ENCODE peak calls at places on chromosomes 5 and 9, in four cellular contexts. One of them, this sample, is unnamed.

GRCh38 chr5:170223349-170223748 is 9.4 kb upstream of the C5orf58 start:
- DNase-seq in activated CD4-positive, alpha-beta T cell treated with anti-CD3 and anti-CD28 coated beads for 48 hours: no peak
- DNase-seq in GM04504: no peak
- DNase-seq in NCI-H1417: no peak
- DNase-seq in this sample: no peak

GRCh38 chr9:111621895-111622480 is 9.1 kb upstream of the DNAJC25 start:
- DNase-seq in activated CD4-positive, alpha-beta T cell treated with anti-CD3 and anti-CD28 coated beads for 48 hours: peak
- DNase-seq in GM04504: peak
- DNase-seq in NCI-H1417: no peak
- DNase-seq in this sample: no peak

GRCh38 chr9:89813482-89813881 is 208.7 kb downstream of the GADD45G start:
- DNase-seq in activated CD4-positive, alpha-beta T cell treated with anti-CD3 and anti-CD28 coated beads for 48 hours: no peak
- DNase-seq in GM04504: no peak
- DNase-seq in NCI-H1417: no peak
- DNase-seq in this sample: no peak

GRCh38 chr9:12775373-12775962 is 648 bp downstream of the LURAP1L start:
- DNase-seq in NCI-H1417: peak
- DNase-seq in GM04504: no peak
- DNase-seq in activated CD4-positive, alpha-beta T cell treated with anti-CD3 and anti-CD28 coated beads for 48 hours: no peak
- DNase-seq in this sample: peak

GRCh38 chr9:133202688-133203453 is 6.2 kb downstream of the OBP2B start:
- DNase-seq in GM04504: no peak
- DNase-seq in activated CD4-positive, alpha-beta T cell treated with anti-CD3 and anti-CD28 coated beads for 48 hours: no peak
- DNase-seq in NCI-H1417: no peak
- DNase-seq in this sample: no peak

GRCh38 chr5:51394609-51395008 is 11.4 kb downstream of the ISL1 start:
- DNase-seq in GM04504: no peak
- DNase-seq in activated CD4-positive, alpha-beta T cell treated with anti-CD3 and anti-CD28 coated beads for 48 hours: no peak
- DNase-seq in NCI-H1417: no peak
- DNase-seq in this sample: no peak

GRCh38 chr9:131277673-131278420 is 1.5 kb upstream of the FAM78A start:
- DNase-seq in NCI-H1417: peak
- DNase-seq in GM04504: no peak
- DNase-seq in activated CD4-positive, alpha-beta T cell treated with anti-CD3 and anti-CD28 coated beads for 48 hours: peak
- DNase-seq in this sample: peak

GRCh38 chr9:99249619-99250018 is 27.5 kb downstream of the SEC61B start:
- DNase-seq in activated CD4-positive, alpha-beta T cell treated with anti-CD3 and anti-CD28 coated beads for 48 hours: peak
- DNase-seq in GM04504: no peak
- DNase-seq in NCI-H1417: no peak
- DNase-seq in this sample: no peak

GRCh38 chr9:121399126-121399882 is 29.3 kb upstream of the STOM start:
- DNase-seq in GM04504: no peak
- DNase-seq in NCI-H1417: no peak
- DNase-seq in activated CD4-positive, alpha-beta T cell treated with anti-CD3 and anti-CD28 coated beads for 48 hours: no peak
- DNase-seq in this sample: no peak

GRCh38 chr9:124863371-124863831 is 1.5 kb downstream of the ARPC5L start:
- DNase-seq in activated CD4-positive, alpha-beta T cell treated with anti-CD3 and anti-CD28 coated beads for 48 hours: no peak
- DNase-seq in NCI-H1417: no peak
- DNase-seq in GM04504: no peak
- DNase-seq in this sample: no peak

GRCh38 chr5:106481375-106481774 is 1189.4 kb downstream of the EFNA5 start:
- DNase-seq in NCI-H1417: no peak
- DNase-seq in GM04504: no peak
- DNase-seq in activated CD4-positive, alpha-beta T cell treated with anti-CD3 and anti-CD28 coated beads for 48 hours: no peak
- DNase-seq in this sample: no peak

GRCh38 chr5:6758706-6759105 is 45.5 kb downstream of the TENT4A start:
- DNase-seq in GM04504: no peak
- DNase-seq in activated CD4-positive, alpha-beta T cell treated with anti-CD3 and anti-CD28 coated beads for 48 hours: no peak
- DNase-seq in NCI-H1417: no peak
- DNase-seq in this sample: no peak

GRCh38 chr5:31113101-31113500 is 80.4 kb upstream of the CDH6 start:
- DNase-seq in NCI-H1417: no peak
- DNase-seq in activated CD4-positive, alpha-beta T cell treated with anti-CD3 and anti-CD28 coated beads for 48 hours: no peak
- DNase-seq in GM04504: no peak
- DNase-seq in this sample: no peak

GRCh38 chr5:151155777-151156731 is 1.5 kb downstream of the ANXA6 start:
- DNase-seq in NCI-H1417: peak
- DNase-seq in activated CD4-positive, alpha-beta T cell treated with anti-CD3 and anti-CD28 coated beads for 48 hours: peak
- DNase-seq in GM04504: no peak
- DNase-seq in this sample: peak

GRCh38 chr9:86357091-86357866 is 3.1 kb upstream of the TUT7 start:
- DNase-seq in NCI-H1417: no peak
- DNase-seq in GM04504: no peak
- DNase-seq in activated CD4-positive, alpha-beta T cell treated with anti-CD3 and anti-CD28 coated beads for 48 hours: no peak
- DNase-seq in this sample: no peak

GRCh38 chr5:124136609-124137008 is 609.8 kb downstream of the ZNF608 start:
- DNase-seq in GM04504: no peak
- DNase-seq in NCI-H1417: no peak
- DNase-seq in activated CD4-positive, alpha-beta T cell treated with anti-CD3 and anti-CD28 coated beads for 48 hours: no peak
- DNase-seq in this sample: no peak

GRCh38 chr9:21696411-21696865 is 106.0 kb upstream of the MTAP start:
- DNase-seq in GM04504: no peak
- DNase-seq in activated CD4-positive, alpha-beta T cell treated with anti-CD3 and anti-CD28 coated beads for 48 hours: no peak
- DNase-seq in NCI-H1417: no peak
- DNase-seq in this sample: peak